ENCODE peak calls at places on chromosomes 4 and X, in four cellular contexts. Y, G, H and W are unnamed samples.

GRCh38 chr4:78799551-78800495 is 23.7 kb downstream of the BMP2K start:
- DNase-seq in G (no peak), H (no peak), Y (peak; percentile 15), W (no peak)

GRCh38 chr4:72302981-72303704 is 265.9 kb downstream of the ADAMTS3 start:
- DNase-seq in H (peak; percentile 34), G (peak; percentile 58), Y (peak; percentile 59), W (no peak)

GRCh38 chr4:113452868-113453620 is 308.5 kb downstream of the CAMK2D start:
- DNase-seq in G (peak; percentile 53), Y (no peak), H (no peak), W (no peak)

GRCh38 chr4:169628579-169628978 is 8.2 kb downstream of the CLCN3 start:
- DNase-seq in G (no peak), H (no peak), Y (no peak), W (no peak)

GRCh38 chrX:9500584-9500983 is 35.7 kb downstream of the TBL1X start:
- DNase-seq in G (no peak), Y (no peak), H (no peak), W (no peak)

GRCh38 chr4:823093-823760 is 2.7 kb downstream of the CPLX1 start:
- DNase-seq in G (no peak), Y (no peak), H (no peak), W (no peak)

GRCh38 chr4:129641179-129641578 is 545.2 kb downstream of the C4orf33 start:
- DNase-seq in Y (peak; percentile 11), G (peak; percentile 72), H (peak; percentile 16), W (peak; percentile 8)

GRCh38 chrX:154458116-154458953 is at the start of gene PLXNA3:
- DNase-seq in Y (peak; percentile 87), H (no peak), G (peak; percentile 47), W (no peak)

GRCh38 chr4:116531870-116532269 is 553.5 kb downstream of the TRAM1L1 start:
- DNase-seq in G (no peak), Y (no peak), H (no peak), W (no peak)

GRCh38 chr4:108492816-108493595 is 127.4 kb upstream of the RPL34 start:
- DNase-seq in G (peak; percentile 81), Y (no peak), H (peak; percentile 16), W (no peak)

GRCh38 chr4:6366581-6366980 is 96.9 kb downstream of the WFS1 start:
- DNase-seq in G (no peak), Y (no peak), H (no peak), W (no peak)

GRCh38 chr4:26412381-26413372 is 77.6 kb downstream of the CCKAR start:
- DNase-seq in G (no peak), H (no peak), Y (no peak), W (no peak)

GRCh38 chr4:115370012-115370411 is 256.6 kb upstream of the NDST4 start:
- DNase-seq in Y (no peak), G (no peak), H (no peak), W (no peak)

GRCh38 chr4:76589872-76590846 is 155.1 kb downstream of the SHROOM3 start:
- DNase-seq in G (peak; percentile 88), H (peak; percentile 52), Y (no peak), W (no peak)

GRCh38 chr4:77777135-77777777 is 41.9 kb downstream of the CNOT6L start:
- DNase-seq in Y (no peak), H (no peak), G (no peak), W (no peak)

GRCh38 chr4:141215030-141215429 is 5.7 kb upstream of the ZNF330 start:
- DNase-seq in H (no peak), Y (no peak), G (no peak), W (no peak)

GRCh38 chr4:11691236-11691635 is 262.5 kb upstream of the HS3ST1 start:
- DNase-seq in H (no peak), G (no peak), Y (no peak), W (no peak)

GRCh38 chr4:126611900-126612299 is 1020.9 kb upstream of the INTU start:
- DNase-seq in Y (no peak), G (no peak), H (no peak), W (no peak)

GRCh38 chr4:13982008-13982407 is 354.5 kb upstream of the BOD1L1 start:
- DNase-seq in Y (no peak), G (no peak), H (no peak), W (no peak)

GRCh38 chrX:44178271-44178670 is 165.2 kb downstream of the EFHC2 start:
- DNase-seq in Y (no peak), G (no peak), H (no peak), W (no peak)

GRCh38 chrX:139862208-139862607 is 70.6 kb downstream of the ATP11C start:
- DNase-seq in Y (no peak), G (no peak), H (no peak), W (no peak)

GRCh38 chrX:19513383-19513782 is 1.9 kb downstream of the MAP3K15 start:
- DNase-seq in G (peak; percentile 12), H (peak; percentile 53), Y (no peak), W (no peak)

GRCh38 chr4:106993846-106994245 is 42.3 kb downstream of the DKK2 start:
- DNase-seq in G (no peak), Y (no peak), H (no peak), W (no peak)

GRCh38 chr4:97349468-97350186 is 793.6 kb downstream of the STPG2 start:
- DNase-seq in Y (no peak), H (no peak), G (no peak), W (no peak)

GRCh38 chr4:186701273-186701672 is 22.4 kb downstream of the FAT1 start:
- DNase-seq in Y (no peak), G (peak; percentile 67), H (peak; percentile 62), W (no peak)

GRCh38 chrX:18649498-18649951 is 22.4 kb downstream of the RS1 start:
- DNase-seq in Y (no peak), G (peak; percentile 21), H (no peak), W (no peak)

GRCh38 chrX:23435575-23435974 is 100.9 kb downstream of the PTCHD1 start:
- DNase-seq in G (peak; percentile 8), H (no peak), Y (no peak), W (no peak)

GRCh38 chr4:129193357-129194100 is 97.6 kb downstream of the C4orf33 start:
- DNase-seq in Y (no peak), G (no peak), H (no peak), W (no peak)

GRCh38 chr4:84852081-84852480 is 114.4 kb downstream of the WDFY3 start:
- DNase-seq in H (no peak), G (no peak), Y (no peak), W (no peak)

GRCh38 chr4:164768516-164768915 is 14.6 kb downstream of the SMIM31 start:
- DNase-seq in H (no peak), Y (no peak), G (no peak), W (no peak)

GRCh38 chrX:136742721-136743379 is 37.9 kb downstream of the ARHGEF6 start:
- DNase-seq in H (no peak), Y (no peak), G (no peak), W (no peak)

GRCh38 chr4:107578321-107578720 is 141.7 kb downstream of the PAPSS1 start:
- DNase-seq in G (no peak), Y (no peak), H (no peak), W (no peak)

DNA sequence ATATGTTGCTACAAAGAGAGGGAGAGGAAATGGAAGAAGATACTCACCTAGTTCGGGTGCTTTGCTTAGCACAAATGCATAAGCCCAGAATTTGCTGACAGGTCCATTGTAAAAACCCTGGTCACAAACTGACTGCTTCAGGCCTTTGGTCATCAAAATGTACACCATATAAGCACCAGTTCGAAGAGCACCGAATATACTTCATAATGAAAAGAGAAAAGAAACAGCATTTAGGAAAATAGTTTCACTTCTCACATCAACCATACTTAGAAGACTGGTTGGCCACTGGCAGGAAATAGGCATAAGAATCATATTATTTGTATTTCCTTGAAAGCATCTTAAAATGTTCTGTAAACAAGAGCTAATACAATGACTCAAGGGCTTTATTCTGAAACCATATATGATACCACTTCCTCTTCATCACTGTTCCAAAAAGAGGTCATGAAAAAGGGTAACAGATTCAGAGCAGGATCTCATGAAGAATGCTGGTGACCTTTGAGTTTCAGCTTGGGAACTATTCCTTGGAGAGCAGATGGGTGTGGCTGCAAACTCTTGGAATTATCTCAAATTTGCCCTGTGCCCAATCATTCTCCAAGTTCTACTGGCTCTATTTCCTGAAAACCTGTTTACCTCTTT is 138.7 kb downstream of the ELOVL6 start:
- DNase-seq in G (no peak), Y (no peak), H (no peak), W (peak; percentile 54)
- TF ChIP-seq CBFB in G (no peak), Y (no peak), H (no peak), W (peak; percentile 35)

DNA sequence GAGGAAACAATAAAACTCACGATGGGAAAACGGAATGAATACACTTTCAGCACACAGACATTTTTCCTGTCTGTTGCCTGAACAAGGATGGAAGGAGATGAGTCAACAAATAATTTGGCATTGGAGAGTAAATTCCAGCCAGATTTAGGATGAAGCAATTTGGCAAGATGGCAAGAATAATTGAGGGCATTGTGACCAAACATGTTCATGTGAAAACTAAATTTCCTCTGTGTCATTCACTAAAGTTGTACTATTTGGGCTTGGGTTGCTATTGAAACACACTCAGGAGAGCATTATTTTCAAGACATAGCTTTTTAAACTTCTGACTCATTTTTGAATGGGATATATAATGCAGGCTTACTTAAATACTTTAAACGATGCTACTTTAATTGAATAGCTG is 1614.4 kb downstream of the PCDH19 start:
- DNase-seq in G (no peak), Y (no peak), H (no peak), W (no peak)
- TF ChIP-seq CBFB in G (no peak), Y (no peak), H (no peak), W (no peak)

DNA sequence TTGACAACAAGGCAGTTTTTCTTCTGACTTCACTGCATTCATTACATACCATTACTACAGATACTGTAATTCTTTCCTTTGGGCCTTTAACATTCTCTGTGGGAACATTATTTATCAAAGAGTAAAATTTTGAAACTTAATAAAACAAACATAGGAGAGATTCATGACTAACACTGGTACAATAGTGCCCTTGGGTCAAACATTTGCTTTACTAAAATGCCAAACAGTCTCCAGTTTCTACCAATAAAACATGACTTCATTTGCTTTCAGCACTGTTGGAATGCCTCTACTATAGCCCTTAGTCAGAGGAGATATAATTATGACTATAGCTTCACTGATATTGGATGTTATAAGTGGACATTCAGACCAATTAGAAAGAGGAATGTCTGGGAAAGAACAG is 481.5 kb downstream of the PACRGL start:
- DNase-seq in H (no peak), G (no peak), Y (no peak), W (no peak)
- TF ChIP-seq CBFB in H (no peak), G (no peak), Y (no peak), W (no peak)

GRCh38 chrX:17527135-17527701 is 152.2 kb downstream of the NHS start:
- DNase-seq in H (no peak), G (no peak), Y (no peak), W (no peak)
- TF ChIP-seq CBFB in H (no peak), G (no peak), Y (no peak), W (no peak)

DNA sequence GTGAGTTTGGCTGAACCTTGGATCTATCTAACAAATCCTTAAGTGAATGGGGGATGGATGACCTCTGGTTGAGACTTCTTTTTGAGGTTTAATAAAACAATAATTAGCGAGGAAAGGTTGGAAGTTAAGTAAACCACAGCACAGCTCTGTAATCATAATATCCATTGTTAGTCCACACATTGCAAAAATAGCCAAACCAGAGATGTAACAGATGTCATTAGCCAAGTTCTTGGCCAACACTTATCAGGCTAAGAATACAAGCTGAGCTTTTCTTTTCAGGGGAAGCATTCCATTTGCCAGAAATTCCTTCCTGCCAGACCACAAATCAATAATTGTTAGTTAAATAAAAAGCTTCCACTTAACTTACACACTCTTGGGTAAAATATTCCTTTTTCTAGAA is 59.1 kb downstream of the FREM3 start:
- DNase-seq in Y (no peak), H (no peak), G (no peak), W (no peak)
- TF ChIP-seq CBFB in Y (no peak), H (no peak), G (no peak), W (no peak)

GRCh38 chr4:2907706-2908293 is 55.4 kb downstream of the NOP14 start:
- DNase-seq in Y (no peak), H (peak; percentile 14), G (no peak), W (no peak)
- TF ChIP-seq CBFB in Y (no peak), H (no peak), G (no peak), W (no peak)

GRCh38 chrX:72201836-72202536 is 20.4 kb downstream of the PIN4 start:
- DNase-seq in Y (no peak), H (no peak), G (no peak), W (no peak)
- TF ChIP-seq CBFB in Y (no peak), H (no peak), G (no peak), W (no peak)